ENCODE peak calls at places on chromosome 7, in four cellular contexts. One of them, this sample, is unnamed.

GRCh38 chr7:31695856-31696255 is 8.8 kb downstream of the PPP1R17 start:
- DNase-seq in SW480: no peak
- DNase-seq in EH: no peak
- DNase-seq in stimulated activated naive B cell treated with anti-CD40 and anti-IgM and Interleukin-4, amounts not matched to agents 10 μg/mL and 1 μg/mL and 100 μg/mL, for 72 hours: no peak
- DNase-seq in this sample: no peak

GRCh38 chr7:22251284-22251683 is 105.7 kb downstream of the RAPGEF5 start:
- DNase-seq in SW480: no peak
- DNase-seq in stimulated activated naive B cell treated with anti-CD40 and anti-IgM and Interleukin-4, amounts not matched to agents 10 μg/mL and 1 μg/mL and 100 μg/mL, for 72 hours: no peak
- DNase-seq in EH: no peak
- DNase-seq in this sample: no peak

GRCh38 chr7:13981070-13981469 is 8.4 kb downstream of the ETV1 start:
- DNase-seq in SW480: peak; percentile 41
- DNase-seq in EH: peak; percentile 94
- DNase-seq in stimulated activated naive B cell treated with anti-CD40 and anti-IgM and Interleukin-4, amounts not matched to agents 10 μg/mL and 1 μg/mL and 100 μg/mL, for 72 hours: no peak
- DNase-seq in this sample: peak; percentile 78

GRCh38 chr7:28409716-28410627 is 2.3 kb upstream of the CREB5 start:
- DNase-seq in SW480: no peak
- DNase-seq in stimulated activated naive B cell treated with anti-CD40 and anti-IgM and Interleukin-4, amounts not matched to agents 10 μg/mL and 1 μg/mL and 100 μg/mL, for 72 hours: no peak
- DNase-seq in EH: peak; percentile 55
- DNase-seq in this sample: peak; percentile 75

GRCh38 chr7:46071601-46072000 is 150.5 kb upstream of the IGFBP3 start:
- DNase-seq in stimulated activated naive B cell treated with anti-CD40 and anti-IgM and Interleukin-4, amounts not matched to agents 10 μg/mL and 1 μg/mL and 100 μg/mL, for 72 hours: no peak
- DNase-seq in SW480: no peak
- DNase-seq in EH: peak; percentile 67
- DNase-seq in this sample: no peak

GRCh38 chr7:80488406-80488805 is 23.5 kb downstream of the GNAT3 start:
- DNase-seq in SW480: no peak
- DNase-seq in stimulated activated naive B cell treated with anti-CD40 and anti-IgM and Interleukin-4, amounts not matched to agents 10 μg/mL and 1 μg/mL and 100 μg/mL, for 72 hours: no peak
- DNase-seq in EH: peak; percentile 14
- DNase-seq in this sample: no peak

GRCh38 chr7:137847418-137848050 is 760 bp upstream of the DGKI start:
- DNase-seq in EH: peak; percentile 23
- DNase-seq in SW480: no peak
- DNase-seq in stimulated activated naive B cell treated with anti-CD40 and anti-IgM and Interleukin-4, amounts not matched to agents 10 μg/mL and 1 μg/mL and 100 μg/mL, for 72 hours: no peak
- DNase-seq in this sample: no peak

GRCh38 chr7:139242741-139243281 is 11.8 kb downstream of the UBN2 start:
- DNase-seq in EH: peak; percentile 40
- DNase-seq in SW480: no peak
- DNase-seq in stimulated activated naive B cell treated with anti-CD40 and anti-IgM and Interleukin-4, amounts not matched to agents 10 μg/mL and 1 μg/mL and 100 μg/mL, for 72 hours: no peak
- DNase-seq in this sample: no peak

GRCh38 chr7:143305423-143306070 is 10.4 kb upstream of the CLCN1 start:
- DNase-seq in SW480: peak; percentile 39
- DNase-seq in stimulated activated naive B cell treated with anti-CD40 and anti-IgM and Interleukin-4, amounts not matched to agents 10 μg/mL and 1 μg/mL and 100 μg/mL, for 72 hours: no peak
- DNase-seq in EH: peak; percentile 49
- DNase-seq in this sample: peak; percentile 91

GRCh38 chr7:90594791-90595317 is 1.3 kb upstream of the CDK14 start:
- DNase-seq in SW480: no peak
- DNase-seq in stimulated activated naive B cell treated with anti-CD40 and anti-IgM and Interleukin-4, amounts not matched to agents 10 μg/mL and 1 μg/mL and 100 μg/mL, for 72 hours: no peak
- DNase-seq in EH: peak; percentile 76
- DNase-seq in this sample: no peak

GRCh38 chr7:94396606-94397005 is 1.9 kb downstream of the COL1A2 start:
- DNase-seq in EH: peak; percentile 79
- DNase-seq in SW480: no peak
- DNase-seq in stimulated activated naive B cell treated with anti-CD40 and anti-IgM and Interleukin-4, amounts not matched to agents 10 μg/mL and 1 μg/mL and 100 μg/mL, for 72 hours: no peak
- DNase-seq in this sample: no peak

GRCh38 chr7:30148951-30149459 is 14.2 kb downstream of the MTURN start:
- DNase-seq in stimulated activated naive B cell treated with anti-CD40 and anti-IgM and Interleukin-4, amounts not matched to agents 10 μg/mL and 1 μg/mL and 100 μg/mL, for 72 hours: peak; percentile 12
- DNase-seq in SW480: peak; percentile 66
- DNase-seq in EH: no peak
- DNase-seq in this sample: no peak

GRCh38 chr7:82528577-82529305 is 85.2 kb upstream of the CACNA2D1 start:
- DNase-seq in EH: peak; percentile 17
- DNase-seq in stimulated activated naive B cell treated with anti-CD40 and anti-IgM and Interleukin-4, amounts not matched to agents 10 μg/mL and 1 μg/mL and 100 μg/mL, for 72 hours: no peak
- DNase-seq in SW480: no peak
- DNase-seq in this sample: no peak

GRCh38 chr7:151110941-151111645 is 24.8 kb downstream of the AGAP3 start:
- DNase-seq in EH: peak; percentile 78
- DNase-seq in SW480: peak; percentile 51
- DNase-seq in stimulated activated naive B cell treated with anti-CD40 and anti-IgM and Interleukin-4, amounts not matched to agents 10 μg/mL and 1 μg/mL and 100 μg/mL, for 72 hours: peak; percentile 62
- DNase-seq in this sample: peak; percentile 87

GRCh38 chr7:42543953-42544352 is 306.9 kb upstream of the GLI3 start:
- DNase-seq in stimulated activated naive B cell treated with anti-CD40 and anti-IgM and Interleukin-4, amounts not matched to agents 10 μg/mL and 1 μg/mL and 100 μg/mL, for 72 hours: no peak
- DNase-seq in SW480: no peak
- DNase-seq in EH: no peak
- DNase-seq in this sample: no peak

GRCh38 chr7:31958216-31958615 is 112.0 kb downstream of the PDE1C start:
- DNase-seq in stimulated activated naive B cell treated with anti-CD40 and anti-IgM and Interleukin-4, amounts not matched to agents 10 μg/mL and 1 μg/mL and 100 μg/mL, for 72 hours: no peak
- DNase-seq in EH: peak; percentile 64
- DNase-seq in SW480: no peak
- DNase-seq in this sample: peak; percentile 18

GRCh38 chr7:123751816-123752215 is 3.0 kb upstream of the WASL start:
- DNase-seq in SW480: no peak
- DNase-seq in EH: no peak
- DNase-seq in stimulated activated naive B cell treated with anti-CD40 and anti-IgM and Interleukin-4, amounts not matched to agents 10 μg/mL and 1 μg/mL and 100 μg/mL, for 72 hours: no peak
- DNase-seq in this sample: no peak

GRCh38 chr7:155356323-155357105 is 58.8 kb downstream of the INSIG1 start:
- DNase-seq in SW480: peak; percentile 45
- DNase-seq in stimulated activated naive B cell treated with anti-CD40 and anti-IgM and Interleukin-4, amounts not matched to agents 10 μg/mL and 1 μg/mL and 100 μg/mL, for 72 hours: no peak
- DNase-seq in EH: peak; percentile 21
- DNase-seq in this sample: peak; percentile 52